ENCODE peak calls at places on chromosomes 2 and 18, in eight cellular contexts. B is body of pancreas; A is NCI-H1092 treated with DMSO at 0.1 percent for 48 hours; P is activated CD8-positive, alpha-beta memory T cell treated with anti-CD3 and anti-CD28 coated beads for 4 hours; C is head of caudate nucleus; F is NCI-H446 treated with DMSO at 0.1 percent for 48 hours; N is fibroblast of pulmonary artery; R is left cardiac atrium. H is an unnamed sample.
A peak's percentile ranks its signal among the peaks of the same experiment; 100 is the strongest.

GRCh38 chr2:120958623-120959366 is 223.1 kb downstream of the GLI2 start:
- DNase-seq in B (no peak), A (no peak), P (no peak), C (no peak), F (no peak), N (no peak), R (no peak), H (no peak)

GRCh38 chr18:43916984-43917383 is 639.7 kb upstream of the SYT4 start:
- DNase-seq in B (no peak), A (no peak), P (no peak), C (no peak), F (no peak), N (no peak), R (no peak), H (no peak)

GRCh38 chr2:171210864-171211431 is 50.3 kb upstream of the TLK1 start:
- DNase-seq in B (no peak), A (no peak), P (no peak), C (no peak), F (no peak), N (no peak), R (no peak), H (no peak)

GRCh38 chr18:58565021-58565420 is 63.9 kb downstream of the ALPK2 start:
- DNase-seq in B (no peak), A (no peak), P (no peak), C (no peak), F (no peak), N (no peak), R (no peak), H (no peak)

GRCh38 chr2:64399521-64399920 is 54.4 kb upstream of the LGALSL start:
- DNase-seq in B (no peak), A (no peak), P (no peak), C (no peak), F (no peak), N (no peak), R (no peak), H (no peak)

GRCh38 chr2:128315829-128316776 is 2.6 kb downstream of the HS6ST1 start:
- DNase-seq in B (peak; percentile 32), A (no peak), P (no peak), C (peak; percentile 65), F (no peak), N (peak; percentile 43), R (peak; percentile 22), H (peak; percentile 54)

GRCh38 chr2:72999729-73000725 is 71.5 kb downstream of the SFXN5 start:
- DNase-seq in B (no peak), A (no peak), P (no peak), C (no peak), F (no peak), N (peak; percentile 17), R (no peak), H (peak; percentile 45)

GRCh38 chr2:201191132-201191875 is 8.4 kb downstream of the CASP10 start:
- DNase-seq in B (no peak), A (no peak), P (no peak), C (no peak), F (no peak), N (peak; percentile 82), R (peak; percentile 30), H (peak; percentile 58)

GRCh38 chr18:67217551-67218166 is 298.9 kb downstream of the DSEL start:
- DNase-seq in B (peak; percentile 52), A (peak; percentile 57), P (peak; percentile 8), C (peak; percentile 66), F (peak; percentile 11), N (peak; percentile 87), R (peak; percentile 36), H (peak; percentile 89)